ENCODE peak calls at places on chromosomes 16 and 17, in ten cellular contexts. P is tibial nerve; C is CD4-positive, alpha-beta memory T cell; F is gastrocnemius medialis; H is adipocyte; W is Peyer's patch; Y is psoas muscle; Q is adrenal gland; M is CD4-positive, CD25-positive, alpha-beta regulatory T cell; U is CD8-positive, alpha-beta memory T cell. A is an unnamed sample. For H3K36me3 and H3K4me1, the result is how much of the 10 kb centered on the place peaks cover.

GRCh38 chr16:66188786-66189725 is 177.4 kb upstream of the CDH5 start:
- DNase-seq in M (no peak), Y (no peak), W (no peak), P (peak), C (no peak), U (no peak), Q (no peak), H (peak), F (no peak), A (no peak)

GRCh38 chr16:53714080-53715050 is 10.4 kb downstream of the FTO start:
- DNase-seq in H (no peak), P (no peak), Y (no peak), F (no peak), U (no peak), Q (no peak), W (no peak), C (no peak), M (no peak), A (no peak)

GRCh38 chr17:7729841-7730240 is 12.3 kb downstream of the DNAH2 start:
- DNase-seq in M (no peak), P (no peak), Q (no peak), U (no peak), H (no peak), W (no peak), Y (no peak), C (no peak), F (no peak), A (no peak)

GRCh38 chr17:4914009-4914408 is 11.1 kb upstream of the CHRNE start:
- DNase-seq in H (peak), P (no peak), F (no peak), Q (no peak), Y (no peak), M (no peak), C (no peak), U (no peak), W (no peak), A (no peak)

GRCh38 chr17:67532326-67532871 is 155.3 kb downstream of the PITPNC1 start:
- DNase-seq in C (no peak), Y (no peak), U (no peak), W (no peak), F (no peak), H (no peak), P (no peak), M (no peak), Q (no peak), A (no peak)

GRCh38 chr16:89845417-89845816 is 17.1 kb downstream of the SPIRE2 start:
- DNase-seq in Q (no peak), M (no peak), C (no peak), U (peak), Y (no peak), P (no peak), F (no peak), H (no peak), W (no peak), A (no peak)

GRCh38 chr16:84643180-84643583 is 5.1 kb upstream of the KLHL36 start:
- DNase-seq in Y (peak), F (peak), H (peak), M (no peak), P (peak), U (no peak), Q (peak), W (peak), C (no peak), A (no peak)

GRCh38 chr17:7476474-7476873 is 3.0 kb downstream of the ZBTB4 start:
- DNase-seq in U (no peak), P (no peak), Y (no peak), C (no peak), H (peak), M (no peak), F (no peak), W (no peak), Q (no peak), A (no peak)

GRCh38 chr16:60203525-60204124 is 1469.5 kb upstream of the GOT2 start:
- DNase-seq in F (no peak), H (peak), C (no peak), U (no peak), M (no peak), Y (no peak), W (no peak), P (no peak), Q (no peak), A (no peak)

GRCh38 chr17:17416007-17416399 is 60.8 kb upstream of the MED9 start:
- DNase-seq in U (peak), Y (no peak), F (no peak), H (peak), W (no peak), C (peak), Q (peak), P (no peak), M (no peak), A (no peak)

GRCh38 chr17:56009795-56010715 is 143.2 kb upstream of the ANKFN1 start:
- DNase-seq in U (no peak), P (no peak), Q (no peak), C (no peak), H (peak), M (no peak), Y (no peak), W (no peak), F (no peak), A (no peak)

GRCh38 chr16:28538733-28539596 is at the start of gene NUPR1:
- DNase-seq in Y (peak), M (no peak), U (no peak), H (peak), P (peak), C (no peak), W (peak), F (peak), Q (peak), A (no peak)

GRCh38 chr16:52861614-52862022 is 191.1 kb downstream of the CHD9NB start:
- DNase-seq in M (no peak), U (no peak), W (no peak), F (no peak), Y (no peak), Q (no peak), P (no peak), H (no peak), C (no peak), A (no peak)

GRCh38 chr16:4322121-4323035 is 6.5 kb downstream of the GLIS2 start:
- DNase-seq in H (no peak), F (no peak), P (no peak), W (no peak), Y (peak), M (no peak), U (no peak), C (no peak), Q (no peak), A (no peak)

GRCh38 chr16:30004811-30005242 is 6.0 kb downstream of the DOC2A start:
- DNase-seq in W (no peak), Y (no peak), F (no peak), C (no peak), U (no peak), H (no peak), Q (no peak), M (no peak), P (no peak), A (no peak)

GRCh38 chr17:9986754-9987382 is 81.8 kb upstream of the RCVRN start:
- DNase-seq in Y (peak), M (no peak), F (no peak), W (no peak), H (no peak), P (no peak), U (no peak), Q (no peak), C (no peak), A (no peak)

GRCh38 chr16:89892055-89892630 is 18.8 kb downstream of the TCF25 start:
- DNase-seq in C (no peak), H (no peak), Y (peak), U (no peak), M (no peak), W (no peak), F (no peak), Q (no peak), P (no peak), A (no peak)

GRCh38 chr17:47829870-47830269 is 1.5 kb downstream of the MRPL10 start:
- DNase-seq in H (no peak), W (no peak), Q (no peak), M (no peak), C (peak), P (no peak), Y (no peak), U (peak), F (no peak), A (peak)

GRCh38 chr16:71524566-71525553 is 1.4 kb upstream of the CHST4 start:
- DNase-seq in Y (no peak), Q (peak), P (no peak), C (no peak), W (no peak), H (no peak), F (no peak), M (no peak), U (no peak), A (no peak)

GRCh38 chr16:57563487-57563750 is 21.0 kb downstream of the ADGRG5 start:
- DNase-seq in Q (no peak), U (no peak), W (no peak), H (no peak), Y (no peak), F (no peak), M (no peak), P (no peak), C (no peak), A (no peak)

GRCh38 chr16:55487048-55487803 is 8.2 kb downstream of the MMP2 start:
- DNase-seq in F (peak), P (peak), Y (peak), H (peak), W (peak), U (no peak), M (no peak), C (no peak), Q (no peak), A (no peak)

GRCh38 chr17:74203439-74204240 is at the start of gene RPL38:
- DNase-seq in C (peak), Q (peak), H (peak), P (peak), W (peak), F (peak), Y (peak), U (peak), M (peak), A (peak)

GRCh38 chr17:78588258-78589030 is 11.2 kb upstream of the DNAH17 start:
- DNase-seq in Q (no peak), H (no peak), P (no peak), F (no peak), M (no peak), Y (peak), U (no peak), C (no peak), W (peak), A (no peak)

GRCh38 chr17:76458580-76459490 is 5.9 kb upstream of the UBE2O start:
- DNase-seq in U (no peak), Y (no peak), F (no peak), P (no peak), W (peak), C (no peak), H (peak), M (no peak), Q (peak), A (no peak)

GRCh38 chr17:61555127-61555531 is 35.9 kb downstream of the NACA2 start:
- DNase-seq in H (peak), Y (no peak), P (no peak), U (no peak), M (no peak), F (no peak), Q (no peak), C (peak), W (no peak), A (no peak)

GRCh38 chr17:16363749-16364536 is 10.7 kb upstream of the CENPV start:
- DNase-seq in Y (peak), P (peak), M (peak), C (peak), W (peak), H (peak), F (peak), U (peak), Q (peak), A (peak)

GRCh38 chr16:2969545-2970521 is 685 bp downstream of the PAQR4 start:
- DNase-seq in W (peak), M (peak), Y (peak), P (peak), U (peak), Q (peak), H (peak), F (no peak), C (peak), A (peak)
- H3K36me3 ChIP-seq in W (under half), M (under half), Y (under half), P (under half), U (under half), Q (under half), H (under half), F (under half), C (under half), A (under half)

GRCh38 chr16:69276143-69277115 is 34.7 kb upstream of the VPS4A start:
- DNase-seq in W (no peak), Q (peak), F (peak), Y (peak), M (no peak), C (no peak), P (peak), H (peak), U (no peak), A (no peak)
- H3K4me3 ChIP-seq in W (no peak), Q (no peak), F (no peak), Y (no peak), M (no peak), C (no peak), P (no peak), H (peak), U (no peak), A (no peak)

GRCh38 chr17:64384253-64385186 is 6.1 kb downstream of the PECAM1 start:
- DNase-seq in U (peak), F (no peak), Q (no peak), H (peak), C (no peak), M (no peak), W (peak), Y (no peak), P (no peak), A (no peak)
- H3K4me1 ChIP-seq in U (under half), F (under half), Q (under half), H (under half), C (under half), M (under half), W (under half), Y (under half), P (under half), A (under half)

GRCh38 chr17:40297511-40297910 is 9.8 kb downstream of the CDC6 start:
- DNase-seq in Y (no peak), W (peak), U (no peak), F (no peak), Q (no peak), H (no peak), P (no peak), M (no peak), C (no peak), A (no peak)
- H3K36me3 ChIP-seq in Y (under half), W (under half), U (under half), F (under half), Q (under half), H (under half), P (under half), M (under half), C (under half), A (under half)

GRCh38 chr17:82343560-82343959 is 10.0 kb upstream of the SECTM1 start:
- DNase-seq in H (no peak), U (no peak), M (no peak), P (no peak), W (no peak), Y (no peak), Q (no peak), F (no peak), C (no peak), A (no peak)

GRCh38 chr17:82338858-82339633 is 5.5 kb upstream of the SECTM1 start:
- DNase-seq in Q (peak), M (no peak), Y (peak), C (no peak), F (no peak), W (peak), H (peak), P (peak), U (no peak), A (no peak)

GRCh38 chr17:82344175-82344907 is 10.8 kb upstream of the SECTM1 start:
- DNase-seq in C (no peak), Y (peak), M (no peak), U (no peak), W (no peak), P (no peak), F (no peak), H (no peak), Q (no peak), A (no peak)

GRCh38 chr17:82342361-82343079 is 9.0 kb upstream of the SECTM1 start:
- DNase-seq in C (no peak), W (no peak), M (no peak), F (no peak), P (no peak), Q (no peak), H (no peak), U (no peak), Y (no peak), A (no peak)

DNA sequence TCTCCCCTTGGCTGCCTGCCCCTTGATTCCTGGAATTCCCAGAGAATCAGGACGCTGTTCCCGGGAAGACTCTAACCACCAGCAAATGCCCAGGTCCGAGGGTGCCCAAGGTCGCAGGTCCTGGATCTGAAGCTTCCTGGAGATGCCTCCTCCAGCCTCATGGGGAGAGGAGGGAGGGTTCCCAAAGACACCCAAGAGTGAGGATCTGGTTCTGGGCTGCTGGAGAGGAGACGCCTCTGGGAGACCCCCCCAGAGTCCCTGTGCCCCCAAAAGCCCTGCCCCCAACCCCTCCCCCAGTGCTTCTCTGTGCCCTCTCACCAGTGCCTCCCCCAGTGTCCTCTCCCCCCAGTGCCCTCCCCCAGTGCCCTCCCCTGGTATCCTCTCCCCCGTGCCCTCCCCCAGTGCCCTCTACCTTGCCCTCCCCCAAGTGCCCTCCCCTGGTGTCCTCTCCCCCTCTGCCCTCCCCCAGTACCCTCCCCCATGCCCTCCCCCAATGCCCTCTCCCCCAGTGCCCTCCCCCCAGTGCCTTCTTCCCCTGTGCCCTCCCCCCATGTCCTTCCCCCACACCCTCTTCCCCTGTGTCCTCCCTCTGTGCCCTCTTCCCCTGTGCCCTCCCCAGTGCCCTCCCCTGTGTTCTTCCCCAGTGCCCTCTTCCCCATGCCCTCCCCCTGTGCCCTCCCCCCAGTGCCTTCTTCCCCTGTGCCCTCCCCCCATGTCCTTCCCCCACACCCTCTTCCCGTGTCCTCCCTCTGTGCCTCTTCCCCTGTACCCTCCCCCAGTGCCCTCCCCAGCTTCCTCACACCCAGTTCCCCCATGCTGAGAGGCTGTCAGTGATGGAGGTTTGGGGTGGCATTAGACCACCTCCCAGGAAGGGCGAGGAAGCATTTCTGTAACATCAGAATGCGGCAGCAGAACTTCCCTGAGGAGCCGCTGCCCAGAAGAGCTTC is 6.3 kb upstream of the SECTM1 start:
- DNase-seq in C (no peak), P (no peak), Y (peak), M (no peak), W (peak), F (no peak), Q (no peak), H (no peak), U (no peak), A (no peak)
- H3K4me3 ChIP-seq in C (no peak), P (no peak), Y (peak), M (no peak), W (no peak), F (peak), Q (peak), H (peak), U (no peak), A (no peak)

GRCh38 chr17:38750312-38751121 is 2.0 kb upstream of the PSMB3 start:
- DNase-seq in P (no peak), C (no peak), U (no peak), W (no peak), Q (no peak), M (no peak), H (peak), F (no peak), Y (no peak), A (no peak)

GRCh38 chr17:38748329-38749221 is at the start of gene PCGF2:
- DNase-seq in H (peak), P (peak), F (peak), C (no peak), M (no peak), Q (peak), U (no peak), W (peak), Y (peak), A (no peak)

GRCh38 chr17:38747385-38748328 is 479 bp downstream of the PCGF2 start:
- DNase-seq in P (peak), C (no peak), U (no peak), H (peak), Y (peak), F (no peak), W (peak), Q (no peak), M (no peak), A (no peak)

GRCh38 chr17:38750044-38750311 is 1.8 kb upstream of the PCGF2 start:
- DNase-seq in H (no peak), M (no peak), C (no peak), Y (no peak), P (no peak), W (no peak), F (no peak), U (no peak), Q (no peak), A (no peak)

GRCh38 chr17:38749222-38750043 is 1.3 kb upstream of the PCGF2 start:
- DNase-seq in Q (peak), C (no peak), P (peak), Y (peak), H (peak), F (peak), U (no peak), W (peak), M (no peak), A (no peak)
- H3K4me1 ChIP-seq in Q (half or more), C (half or more), P (half or more), Y (under half), H (under half), F (under half), U (half or more), W (under half), M (half or more), A (half or more)

DNA sequence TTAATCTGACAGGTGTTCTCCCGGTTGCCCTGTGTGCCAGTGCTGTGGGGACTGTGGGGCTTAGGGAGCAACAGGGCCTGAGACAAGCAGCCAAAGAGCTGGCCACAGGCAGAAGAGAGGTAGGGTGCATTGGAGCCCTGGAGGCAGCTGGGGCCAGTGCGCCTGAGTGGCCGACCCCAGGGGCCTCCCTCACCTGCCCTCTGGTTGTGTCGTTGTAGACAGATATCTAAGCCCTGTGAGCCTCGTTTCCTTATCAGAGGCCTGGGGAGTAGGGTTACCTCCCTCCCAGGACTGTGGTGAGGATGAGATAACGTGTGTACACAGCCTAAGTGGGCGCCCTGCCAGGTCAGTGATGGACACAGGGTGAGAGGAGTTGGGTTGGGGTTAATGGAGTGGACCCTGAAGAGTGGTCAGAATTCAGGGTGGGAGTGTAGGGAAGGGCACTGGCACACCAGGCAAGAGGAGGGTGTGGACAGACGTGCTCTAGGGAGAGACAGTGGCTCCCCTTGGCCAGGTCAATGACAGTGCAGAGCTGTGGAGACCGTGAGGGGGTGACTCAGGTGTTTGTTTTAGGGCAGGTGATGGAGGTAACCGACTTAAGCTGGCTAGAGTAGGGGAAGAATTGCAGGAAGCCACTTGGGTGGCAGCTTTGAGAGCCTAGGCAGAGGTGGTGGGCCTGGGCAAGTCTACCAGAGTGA is 3.4 kb downstream of the NARF start:
- DNase-seq in M (no peak), Q (no peak), C (no peak), Y (peak), P (no peak), W (no peak), H (no peak), U (no peak), F (no peak), A (no peak)
- H3K36me3 ChIP-seq in M (half or more), Q (half or more), C (half or more), Y (under half), P (under half), W (under half), H (half or more), U (under half), F (under half), A (half or more)

GRCh38 chr16:11347831-11348230 is 2.6 kb downstream of the RMI2 start:
- DNase-seq in H (no peak), U (no peak), C (no peak), Y (no peak), F (no peak), W (no peak), M (no peak), P (no peak), Q (no peak), A (no peak)

GRCh38 chr16:11348737-11349598 is 3.7 kb downstream of the RMI2 start:
- DNase-seq in Q (no peak), C (no peak), F (no peak), Y (no peak), M (no peak), U (no peak), P (no peak), H (no peak), W (no peak), A (no peak)

GRCh38 chr16:11346700-11347319 is 1.6 kb downstream of the RMI2 start:
- DNase-seq in H (no peak), U (no peak), Q (no peak), M (no peak), Y (no peak), P (no peak), F (no peak), W (no peak), C (no peak), A (no peak)

GRCh38 chr16:11342021-11342855 is 3.0 kb upstream of the RMI2 start:
- DNase-seq in F (no peak), H (no peak), P (no peak), M (no peak), U (no peak), W (no peak), Y (no peak), Q (no peak), C (no peak), A (no peak)

GRCh38 chr16:11345040-11345862 is at the start of gene RMI2:
- DNase-seq in W (peak), Q (peak), U (peak), Y (peak), F (peak), C (peak), M (peak), H (peak), P (peak), A (peak)
- H3K4me3 ChIP-seq in W (peak), Q (peak), U (peak), Y (peak), F (peak), C (peak), M (peak), H (peak), P (peak), A (peak)

GRCh38 chr17:45979137-45979536 is 19.9 kb upstream of the STH start:
- DNase-seq in M (no peak), Q (no peak), W (no peak), H (no peak), C (no peak), U (no peak), F (no peak), P (no peak), Y (no peak), A (no peak)
- H3K4me1 ChIP-seq in M (under half), Q (under half), W (under half), H (under half), C (under half), U (under half), F (under half), P (under half), Y (under half), A (under half)